ENCODE peak calls at places on chromosomes 16 and 17, in six cellular contexts. One of them, this sample, is unnamed.

GRCh38 chr17:45338023-45338781 is 21.4 kb upstream of the MAP3K14 start:
- DNase-seq in colonic mucosa: no peak
- DNase-seq in fibroblast of mammary gland: peak
- DNase-seq in spleen: peak
- DNase-seq in fibroblast of lung: no peak
- DNase-seq in CD8-positive, alpha-beta T cell: no peak
- DNase-seq in this sample: no peak

GRCh38 chr16:74568961-74569631 is 37.8 kb downstream of the GLG1 start:
- DNase-seq in colonic mucosa: no peak
- DNase-seq in fibroblast of mammary gland: peak
- DNase-seq in spleen: no peak
- DNase-seq in fibroblast of lung: peak
- DNase-seq in CD8-positive, alpha-beta T cell: no peak
- DNase-seq in this sample: no peak

GRCh38 chr17:62309381-62309780 is 71.0 kb upstream of the EFCAB3 start:
- DNase-seq in colonic mucosa: no peak
- DNase-seq in fibroblast of mammary gland: no peak
- DNase-seq in spleen: no peak
- DNase-seq in fibroblast of lung: no peak
- DNase-seq in CD8-positive, alpha-beta T cell: no peak
- DNase-seq in this sample: no peak

GRCh38 chr16:25126820-25127232 is 15.3 kb downstream of the LCMT1 start:
- DNase-seq in colonic mucosa: peak
- DNase-seq in fibroblast of mammary gland: peak
- DNase-seq in spleen: no peak
- DNase-seq in fibroblast of lung: peak
- DNase-seq in CD8-positive, alpha-beta T cell: no peak
- DNase-seq in this sample: peak

GRCh38 chr17:42667088-42667951 is 8.2 kb downstream of the TUBG2 start:
- DNase-seq in colonic mucosa: peak
- DNase-seq in fibroblast of mammary gland: peak
- DNase-seq in spleen: peak
- DNase-seq in fibroblast of lung: peak
- DNase-seq in CD8-positive, alpha-beta T cell: no peak
- DNase-seq in this sample: no peak

GRCh38 chr17:35342207-35342744 is 31.1 kb downstream of the SLFN11 start:
- DNase-seq in colonic mucosa: no peak
- DNase-seq in fibroblast of mammary gland: no peak
- DNase-seq in spleen: no peak
- DNase-seq in fibroblast of lung: no peak
- DNase-seq in CD8-positive, alpha-beta T cell: no peak
- DNase-seq in this sample: no peak

GRCh38 chr16:84574191-84574590 is 43.7 kb downstream of the COTL1 start:
- DNase-seq in colonic mucosa: no peak
- DNase-seq in fibroblast of mammary gland: no peak
- DNase-seq in spleen: no peak
- DNase-seq in fibroblast of lung: no peak
- DNase-seq in CD8-positive, alpha-beta T cell: no peak
- DNase-seq in this sample: no peak

GRCh38 chr17:47275245-47275984 is 21.8 kb downstream of the ITGB3 start:
- DNase-seq in colonic mucosa: peak
- DNase-seq in fibroblast of mammary gland: peak
- DNase-seq in spleen: no peak
- DNase-seq in fibroblast of lung: peak
- DNase-seq in CD8-positive, alpha-beta T cell: no peak
- DNase-seq in this sample: no peak

GRCh38 chr16:87318158-87318644 is 1.0 kb upstream of the C16orf95 start:
- DNase-seq in colonic mucosa: no peak
- DNase-seq in fibroblast of mammary gland: peak
- DNase-seq in spleen: peak
- DNase-seq in fibroblast of lung: peak
- DNase-seq in CD8-positive, alpha-beta T cell: no peak
- DNase-seq in this sample: no peak

GRCh38 chr17:79955961-79956735 is 79.5 kb downstream of the TBC1D16 start:
- DNase-seq in colonic mucosa: no peak
- DNase-seq in fibroblast of mammary gland: no peak
- DNase-seq in spleen: no peak
- DNase-seq in fibroblast of lung: no peak
- DNase-seq in CD8-positive, alpha-beta T cell: peak
- DNase-seq in this sample: no peak

GRCh38 chr17:61997649-61998048 is 67.4 kb downstream of the MED13 start:
- DNase-seq in colonic mucosa: no peak
- DNase-seq in fibroblast of mammary gland: peak
- DNase-seq in spleen: no peak
- DNase-seq in fibroblast of lung: peak
- DNase-seq in CD8-positive, alpha-beta T cell: no peak
- DNase-seq in this sample: no peak

GRCh38 chr17:37446027-37446426 is 39.3 kb downstream of the TADA2A start:
- DNase-seq in colonic mucosa: no peak
- DNase-seq in fibroblast of mammary gland: no peak
- DNase-seq in spleen: no peak
- DNase-seq in fibroblast of lung: peak
- DNase-seq in CD8-positive, alpha-beta T cell: no peak
- DNase-seq in this sample: peak

GRCh38 chr17:78998311-78999055 is 11.1 kb downstream of the CANT1 start:
- DNase-seq in colonic mucosa: peak
- DNase-seq in fibroblast of mammary gland: no peak
- DNase-seq in spleen: peak
- DNase-seq in fibroblast of lung: no peak
- DNase-seq in CD8-positive, alpha-beta T cell: no peak
- DNase-seq in this sample: no peak

GRCh38 chr17:77306790-77307478 is 166.2 kb downstream of the SEC14L1 start:
- DNase-seq in colonic mucosa: peak
- DNase-seq in fibroblast of mammary gland: no peak
- DNase-seq in spleen: no peak
- DNase-seq in fibroblast of lung: no peak
- DNase-seq in CD8-positive, alpha-beta T cell: no peak
- DNase-seq in this sample: no peak

GRCh38 chr16:89359296-89360147 is 130.8 kb downstream of the ANKRD11 start:
- DNase-seq in colonic mucosa: no peak
- DNase-seq in fibroblast of mammary gland: peak
- DNase-seq in spleen: no peak
- DNase-seq in fibroblast of lung: peak
- DNase-seq in CD8-positive, alpha-beta T cell: no peak
- DNase-seq in this sample: no peak
- H3K4me3 ChIP-seq in colonic mucosa: no peak
- H3K4me3 ChIP-seq in fibroblast of mammary gland: no peak
- H3K4me3 ChIP-seq in spleen: no peak
- H3K4me3 ChIP-seq in fibroblast of lung: no peak
- H3K4me3 ChIP-seq in CD8-positive, alpha-beta T cell: no peak
- H3K4me3 ChIP-seq in this sample: no peak

DNA sequence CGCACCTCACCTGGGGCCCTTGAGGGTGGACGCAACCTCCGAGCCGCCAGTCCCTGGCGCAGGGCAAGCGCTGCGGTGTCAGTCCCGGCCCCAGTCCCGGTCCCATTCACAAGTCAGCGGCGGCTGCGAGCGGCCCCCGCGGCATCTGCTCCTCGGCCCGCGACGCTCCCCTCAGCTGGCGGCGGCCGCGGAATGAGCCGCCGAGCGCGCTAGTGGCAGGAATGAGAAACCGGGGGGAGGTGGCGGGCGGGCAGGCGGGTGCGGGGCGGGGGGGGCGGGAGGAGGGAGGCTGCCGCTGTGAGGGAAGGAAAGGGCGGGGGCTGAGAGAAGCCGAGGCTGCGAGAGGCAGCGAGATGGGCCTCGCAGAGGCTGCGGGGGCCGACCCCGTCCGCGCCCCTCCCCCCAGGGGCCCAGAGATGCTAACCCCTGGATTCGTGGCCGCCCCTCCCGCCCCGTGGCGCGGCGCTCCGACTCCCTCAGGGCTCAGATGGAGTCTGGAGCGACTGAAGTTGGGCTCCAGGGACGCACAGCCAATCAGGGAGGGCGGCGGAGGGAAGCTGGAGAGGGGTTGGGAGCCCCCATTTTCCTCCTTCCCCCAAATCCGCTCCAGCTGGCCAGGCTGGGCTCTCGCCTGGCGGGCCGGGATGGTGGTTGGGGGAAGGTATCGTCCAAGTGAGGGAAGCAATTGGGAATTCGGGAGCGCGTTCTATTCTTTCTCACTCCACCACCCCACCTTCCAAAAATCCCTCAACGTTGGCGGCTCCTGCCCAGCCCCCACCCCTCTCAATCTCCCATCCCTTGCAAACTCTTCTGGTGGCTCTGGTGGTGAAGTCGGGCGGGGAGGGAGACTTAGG is at the start of gene CDH11:
- DNase-seq in colonic mucosa: peak
- DNase-seq in fibroblast of mammary gland: peak
- DNase-seq in spleen: peak
- DNase-seq in fibroblast of lung: peak
- DNase-seq in CD8-positive, alpha-beta T cell: no peak
- DNase-seq in this sample: no peak
- TF ChIP-seq CTCF in colonic mucosa: no peak
- TF ChIP-seq CTCF in fibroblast of mammary gland: no peak
- TF ChIP-seq CTCF in spleen: peak
- TF ChIP-seq CTCF in fibroblast of lung: no peak
- TF ChIP-seq CTCF in CD8-positive, alpha-beta T cell: no peak
- TF ChIP-seq CTCF in this sample: no peak

GRCh38 chr17:31562447-31562846 is 171.0 kb downstream of the RAB11FIP4 start:
- DNase-seq in colonic mucosa: no peak
- DNase-seq in fibroblast of mammary gland: no peak
- DNase-seq in spleen: no peak
- DNase-seq in fibroblast of lung: no peak
- DNase-seq in CD8-positive, alpha-beta T cell: no peak
- DNase-seq in this sample: no peak

GRCh38 chr17:31564291-31564690 is 172.8 kb downstream of the RAB11FIP4 start:
- DNase-seq in colonic mucosa: no peak
- DNase-seq in fibroblast of mammary gland: no peak
- DNase-seq in spleen: no peak
- DNase-seq in fibroblast of lung: no peak
- DNase-seq in CD8-positive, alpha-beta T cell: no peak
- DNase-seq in this sample: no peak

GRCh38 chr17:31559647-31560501 is 168.4 kb downstream of the RAB11FIP4 start:
- DNase-seq in colonic mucosa: no peak
- DNase-seq in fibroblast of mammary gland: no peak
- DNase-seq in spleen: no peak
- DNase-seq in fibroblast of lung: no peak
- DNase-seq in CD8-positive, alpha-beta T cell: no peak
- DNase-seq in this sample: no peak

GRCh38 chr17:31560836-31561235 is 169.4 kb downstream of the RAB11FIP4 start:
- DNase-seq in colonic mucosa: no peak
- DNase-seq in fibroblast of mammary gland: peak
- DNase-seq in spleen: no peak
- DNase-seq in fibroblast of lung: peak
- DNase-seq in CD8-positive, alpha-beta T cell: no peak
- DNase-seq in this sample: no peak

DNA sequence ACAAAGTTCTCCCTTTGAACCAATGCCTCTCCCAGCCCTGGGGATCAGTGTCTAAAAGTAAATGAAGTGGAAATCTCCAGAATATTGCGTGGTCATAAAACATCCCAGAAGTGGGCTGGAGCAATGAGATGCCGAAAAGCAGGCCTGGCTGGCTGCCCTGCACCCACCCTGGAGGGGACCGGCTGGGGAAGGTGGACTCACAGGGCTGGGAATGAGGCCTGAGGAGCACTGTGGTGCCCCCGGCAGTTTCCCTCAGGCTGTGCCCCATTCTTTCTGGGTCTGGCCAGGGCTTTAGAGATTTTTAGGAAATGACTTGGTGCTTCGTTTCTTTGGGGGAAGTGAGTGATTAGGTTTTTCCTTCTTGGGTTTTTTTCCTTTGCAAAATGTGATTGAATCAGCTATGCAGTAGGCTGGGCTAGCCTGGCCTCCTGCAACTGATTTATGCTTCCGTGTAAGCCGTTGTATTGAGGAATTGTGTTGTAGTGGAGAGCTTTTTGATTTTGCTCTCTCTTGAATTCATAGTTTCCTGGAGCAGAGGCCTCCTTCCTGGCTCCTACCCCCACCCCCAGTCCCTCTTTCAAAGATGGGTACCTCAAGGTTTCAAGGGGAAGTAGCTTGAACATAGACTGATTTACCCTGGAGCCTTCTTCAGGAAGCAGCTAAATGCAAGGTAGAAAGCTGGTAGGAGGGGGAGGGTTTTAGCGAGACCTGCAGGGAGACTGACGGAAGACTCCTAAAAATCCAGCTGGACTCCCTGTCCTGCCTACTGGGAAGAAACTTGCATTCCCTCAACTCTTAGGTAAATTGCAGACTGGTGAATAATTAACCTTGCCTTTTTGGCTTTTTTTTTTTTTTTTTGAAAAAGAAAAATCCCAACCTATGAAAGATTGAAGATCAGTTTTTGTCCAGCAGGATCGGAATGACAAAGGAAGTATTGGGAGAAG is 170.3 kb downstream of the RAB11FIP4 start:
- DNase-seq in colonic mucosa: peak
- DNase-seq in fibroblast of mammary gland: peak
- DNase-seq in spleen: no peak
- DNase-seq in fibroblast of lung: peak
- DNase-seq in CD8-positive, alpha-beta T cell: no peak
- DNase-seq in this sample: no peak
- H3K4me3 ChIP-seq in colonic mucosa: no peak
- H3K4me3 ChIP-seq in fibroblast of mammary gland: peak
- H3K4me3 ChIP-seq in spleen: no peak
- H3K4me3 ChIP-seq in fibroblast of lung: peak
- H3K4me3 ChIP-seq in CD8-positive, alpha-beta T cell: no peak
- H3K4me3 ChIP-seq in this sample: no peak

GRCh38 chr17:74480290-74480689 is 13.9 kb downstream of the CD300A start:
- DNase-seq in colonic mucosa: no peak
- DNase-seq in fibroblast of mammary gland: no peak
- DNase-seq in spleen: no peak
- DNase-seq in fibroblast of lung: no peak
- DNase-seq in CD8-positive, alpha-beta T cell: no peak
- DNase-seq in this sample: no peak
- TF ChIP-seq CTCF in colonic mucosa: no peak
- TF ChIP-seq CTCF in fibroblast of mammary gland: no peak
- TF ChIP-seq CTCF in spleen: no peak
- TF ChIP-seq CTCF in fibroblast of lung: no peak
- TF ChIP-seq CTCF in CD8-positive, alpha-beta T cell: no peak
- TF ChIP-seq CTCF in this sample: no peak

GRCh38 chr16:15798671-15799070 is 58.2 kb downstream of the MYH11 start:
- DNase-seq in colonic mucosa: no peak
- DNase-seq in fibroblast of mammary gland: no peak
- DNase-seq in spleen: peak
- DNase-seq in fibroblast of lung: no peak
- DNase-seq in CD8-positive, alpha-beta T cell: no peak
- DNase-seq in this sample: no peak
- H3K4me3 ChIP-seq in colonic mucosa: no peak
- H3K4me3 ChIP-seq in fibroblast of mammary gland: no peak
- H3K4me3 ChIP-seq in spleen: no peak
- H3K4me3 ChIP-seq in fibroblast of lung: no peak
- H3K4me3 ChIP-seq in CD8-positive, alpha-beta T cell: no peak
- H3K4me3 ChIP-seq in this sample: no peak

GRCh38 chr17:73956169-73956568 is 247.3 kb upstream of the RPL38 start:
- DNase-seq in colonic mucosa: peak
- DNase-seq in fibroblast of mammary gland: peak
- DNase-seq in spleen: no peak
- DNase-seq in fibroblast of lung: no peak
- DNase-seq in CD8-positive, alpha-beta T cell: no peak
- DNase-seq in this sample: no peak

GRCh38 chr17:73955616-73956015 is 247.9 kb upstream of the RPL38 start:
- DNase-seq in colonic mucosa: no peak
- DNase-seq in fibroblast of mammary gland: no peak
- DNase-seq in spleen: no peak
- DNase-seq in fibroblast of lung: no peak
- DNase-seq in CD8-positive, alpha-beta T cell: no peak
- DNase-seq in this sample: no peak

GRCh38 chr17:73958453-73958852 is 245.0 kb upstream of the RPL38 start:
- DNase-seq in colonic mucosa: no peak
- DNase-seq in fibroblast of mammary gland: no peak
- DNase-seq in spleen: no peak
- DNase-seq in fibroblast of lung: no peak
- DNase-seq in CD8-positive, alpha-beta T cell: no peak
- DNase-seq in this sample: no peak

GRCh38 chr17:73957564-73957963 is 245.9 kb upstream of the RPL38 start:
- DNase-seq in colonic mucosa: peak
- DNase-seq in fibroblast of mammary gland: no peak
- DNase-seq in spleen: no peak
- DNase-seq in fibroblast of lung: no peak
- DNase-seq in CD8-positive, alpha-beta T cell: no peak
- DNase-seq in this sample: no peak

GRCh38 chr17:73956595-73957465 is 246.6 kb upstream of the RPL38 start:
- DNase-seq in colonic mucosa: peak
- DNase-seq in fibroblast of mammary gland: peak
- DNase-seq in spleen: peak
- DNase-seq in fibroblast of lung: no peak
- DNase-seq in CD8-positive, alpha-beta T cell: peak
- DNase-seq in this sample: peak
- TF ChIP-seq CTCF in colonic mucosa: peak
- TF ChIP-seq CTCF in fibroblast of mammary gland: peak
- TF ChIP-seq CTCF in spleen: peak
- TF ChIP-seq CTCF in fibroblast of lung: peak
- TF ChIP-seq CTCF in CD8-positive, alpha-beta T cell: peak
- TF ChIP-seq CTCF in this sample: peak